ENCODE peak calls at places on chromosomes 16 and 17, in eight cellular contexts. A is neural progenitor cell, D is SK-N-SH, E is MM.1S, L is OCI-LY7, T is PC-3, Q is hepatocyte, V is GM23338. X is an unnamed sample. For H3K4me1, the result is how much of the 10 kb centered on the place peaks cover.

GRCh38 chr17:19510903-19511302 is 22.8 kb upstream of the SLC47A1 start:
- DNase-seq in A (no peak), D (no peak), E (no peak), L (no peak), T (no peak), Q (no peak), V (no peak), X (no peak)

GRCh38 chr17:28725660-28726395 is at the start of gene TLCD1:
- DNase-seq in A (peak), D (peak), E (peak), L (peak), T (peak), Q (peak), V (peak), X (peak)

GRCh38 chr16:55717326-55717725 is 61.5 kb downstream of the SLC6A2 start:
- DNase-seq in A (no peak), D (no peak), E (no peak), L (no peak), T (no peak), Q (no peak), V (no peak), X (no peak)

GRCh38 chr17:74919440-74920305 is 3.4 kb downstream of the USH1G start:
- DNase-seq in A (peak), D (no peak), E (peak), L (no peak), T (no peak), Q (no peak), V (peak), X (peak)

GRCh38 chr17:327296-327695 is 25.3 kb downstream of the RPH3AL start:
- DNase-seq in A (no peak), D (no peak), E (no peak), L (no peak), T (no peak), Q (no peak), V (no peak), X (no peak)

GRCh38 chr16:379961-380836 is 1.6 kb downstream of the PGAP6 start:
- DNase-seq in A (no peak), D (no peak), E (no peak), L (no peak), T (no peak), Q (no peak), V (no peak), X (no peak)

GRCh38 chr16:59993101-59993500 is 1259.0 kb upstream of the GOT2 start:
- DNase-seq in A (no peak), D (no peak), E (no peak), L (no peak), T (peak), Q (peak), V (no peak), X (no peak)

GRCh38 chr17:83151442-83152220 is 72.2 kb downstream of the METRNL start:
- DNase-seq in A (no peak), D (peak), E (no peak), L (no peak), T (no peak), Q (peak), V (peak), X (peak)

GRCh38 chr16:6081320-6081976 is 983.9 kb upstream of the EEF2KMT start:
- DNase-seq in A (peak), D (peak), E (peak), L (peak), T (peak), Q (peak), V (peak), X (peak)

GRCh38 chr17:55577687-55578086 is 66.4 kb upstream of the SMIM36 start:
- DNase-seq in A (no peak), D (no peak), E (peak), L (no peak), T (no peak), Q (no peak), V (no peak), X (no peak)

GRCh38 chr16:77408607-77409006 is 26.2 kb downstream of the ADAMTS18 start:
- DNase-seq in A (no peak), D (no peak), E (peak), L (no peak), T (no peak), Q (no peak), V (no peak), X (no peak)

GRCh38 chr17:75250009-75250471 is 11.4 kb downstream of the GGA3 start:
- DNase-seq in A (no peak), D (no peak), E (peak), L (peak), T (no peak), Q (no peak), V (no peak), X (peak)

GRCh38 chr17:64423881-64424280 is 25.0 kb upstream of the MILR1 start:
- DNase-seq in A (no peak), D (no peak), E (no peak), L (no peak), T (peak), Q (no peak), V (no peak), X (peak)

GRCh38 chr16:74052006-74052405 is 244.6 kb upstream of the PSMD7 start:
- DNase-seq in A (no peak), D (no peak), E (no peak), L (no peak), T (no peak), Q (no peak), V (no peak), X (no peak)

GRCh38 chr16:19138601-19139000 is 24.8 kb downstream of the ITPRIPL2 start:
- DNase-seq in A (no peak), D (peak), E (no peak), L (no peak), T (peak), Q (peak), V (peak), X (peak)

GRCh38 chr17:45256114-45256966 is 5.6 kb downstream of the SPATA32 start:
- DNase-seq in A (peak), D (no peak), E (peak), L (no peak), T (no peak), Q (no peak), V (peak), X (no peak)

GRCh38 chr16:49356728-49357488 is 16.7 kb upstream of the C16orf78 start:
- DNase-seq in A (no peak), D (no peak), E (no peak), L (no peak), T (no peak), Q (no peak), V (no peak), X (no peak)

GRCh38 chr16:57544129-57544653 is 1.7 kb downstream of the ADGRG5 start:
- DNase-seq in A (no peak), D (no peak), E (peak), L (peak), T (no peak), Q (no peak), V (no peak), X (no peak)

GRCh38 chr17:20012137-20012536 is 3.0 kb downstream of the SPECC1 start:
- DNase-seq in A (no peak), D (no peak), E (no peak), L (no peak), T (no peak), Q (no peak), V (no peak), X (no peak)

GRCh38 chr16:85641776-85642176 is 28.7 kb downstream of the GSE1 start:
- DNase-seq in A (no peak), D (no peak), E (no peak), L (no peak), T (no peak), Q (no peak), V (no peak), X (peak)

GRCh38 chr17:11583306-11583992 is 14.8 kb upstream of the DNAH9 start:
- DNase-seq in A (no peak), D (no peak), E (no peak), L (no peak), T (no peak), Q (no peak), V (no peak), X (no peak)

GRCh38 chr17:82160081-82160480 is 52.6 kb downstream of the CCDC57 start:
- DNase-seq in A (no peak), D (no peak), E (no peak), L (no peak), T (peak), Q (no peak), V (no peak), X (peak)

GRCh38 chr17:39751637-39752036 is 13.9 kb downstream of the GRB7 start:
- DNase-seq in A (no peak), D (peak), E (no peak), L (no peak), T (no peak), Q (no peak), V (no peak), X (peak)

GRCh38 chr17:49968380-49969133 is 433 bp upstream of the DLX4 start:
- DNase-seq in A (peak), D (peak), E (peak), L (peak), T (peak), Q (peak), V (peak), X (peak)

GRCh38 chr17:21005367-21005766 is 37.4 kb downstream of the USP22 start:
- DNase-seq in A (no peak), D (no peak), E (no peak), L (no peak), T (no peak), Q (no peak), V (no peak), X (no peak)

GRCh38 chr17:33862772-33863602 is 392.1 kb upstream of the CCL2 start:
- DNase-seq in A (no peak), D (no peak), E (no peak), L (no peak), T (no peak), Q (no peak), V (no peak), X (no peak)

GRCh38 chr17:80252871-80253270 is 7.8 kb upstream of the RNF213 start:
- DNase-seq in A (peak), D (peak), E (peak), L (peak), T (peak), Q (no peak), V (peak), X (peak)

GRCh38 chr17:1228752-1229353 is 41.4 kb upstream of the BHLHA9 start:
- DNase-seq in A (peak), D (peak), E (no peak), L (no peak), T (no peak), Q (no peak), V (no peak), X (no peak)

GRCh38 chr17:15436399-15437369 is 30.7 kb downstream of the CDRT4 start:
- DNase-seq in A (no peak), D (no peak), E (no peak), L (peak), T (peak), Q (peak), V (peak), X (peak)

GRCh38 chr16:66427871-66428681 is 981 bp downstream of the BEAN1 start:
- DNase-seq in A (peak), D (peak), E (no peak), L (no peak), T (no peak), Q (peak), V (peak), X (peak)

GRCh38 chr16:88941051-88941932 is 35.7 kb downstream of the CBFA2T3 start:
- DNase-seq in A (peak), D (peak), E (no peak), L (peak), T (no peak), Q (peak), V (peak), X (peak)

GRCh38 chr17:83053779-83054451 is 25.5 kb upstream of the METRNL start:
- DNase-seq in A (no peak), D (no peak), E (no peak), L (peak), T (no peak), Q (no peak), V (no peak), X (no peak)

GRCh38 chr16:637081-638018 is 1.2 kb upstream of the METTL26 start:
- DNase-seq in A (peak), D (peak), E (peak), L (peak), T (peak), Q (peak), V (peak), X (peak)

GRCh38 chr17:64747938-64748540 is 85.9 kb upstream of the SMURF2 start:
- DNase-seq in A (no peak), D (no peak), E (no peak), L (no peak), T (no peak), Q (no peak), V (no peak), X (peak)

GRCh38 chr17:64777413-64778101 is 115.5 kb upstream of the SMURF2 start:
- DNase-seq in A (peak), D (peak), E (peak), L (peak), T (no peak), Q (no peak), V (peak), X (no peak)

GRCh38 chr16:8756755-8757154 is 40.7 kb downstream of the TMEM186 start:
- DNase-seq in A (no peak), D (no peak), E (no peak), L (no peak), T (no peak), Q (no peak), V (no peak), X (no peak)

GRCh38 chr16:4767872-4768548 is 1.0 kb upstream of the ZNF500 start:
- DNase-seq in A (no peak), D (no peak), E (peak), L (peak), T (no peak), Q (no peak), V (no peak), X (peak)

GRCh38 chr16:57742543-57742942 is 7.0 kb downstream of the KATNB1 start:
- DNase-seq in A (no peak), D (no peak), E (no peak), L (no peak), T (no peak), Q (no peak), V (no peak), X (no peak)

GRCh38 chr17:41386227-41386626 is 4.1 kb upstream of the KRT34 start:
- DNase-seq in A (no peak), D (no peak), E (no peak), L (no peak), T (no peak), Q (no peak), V (no peak), X (no peak)

GRCh38 chr16:13997933-13998332 is 73.2 kb upstream of the MRTFB start:
- DNase-seq in A (no peak), D (no peak), E (peak), L (peak), T (peak), Q (no peak), V (no peak), X (no peak)

GRCh38 chr16:13999071-13999894 is 71.8 kb upstream of the MRTFB start:
- DNase-seq in A (no peak), D (no peak), E (no peak), L (peak), T (no peak), Q (no peak), V (no peak), X (no peak)

GRCh38 chr16:13997526-13997925 is 73.6 kb upstream of the MRTFB start:
- DNase-seq in A (no peak), D (no peak), E (no peak), L (no peak), T (no peak), Q (no peak), V (no peak), X (no peak)

GRCh38 chr16:14001521-14001920 is 69.6 kb upstream of the MRTFB start:
- DNase-seq in A (no peak), D (no peak), E (no peak), L (no peak), T (no peak), Q (no peak), V (no peak), X (no peak)

DNA sequence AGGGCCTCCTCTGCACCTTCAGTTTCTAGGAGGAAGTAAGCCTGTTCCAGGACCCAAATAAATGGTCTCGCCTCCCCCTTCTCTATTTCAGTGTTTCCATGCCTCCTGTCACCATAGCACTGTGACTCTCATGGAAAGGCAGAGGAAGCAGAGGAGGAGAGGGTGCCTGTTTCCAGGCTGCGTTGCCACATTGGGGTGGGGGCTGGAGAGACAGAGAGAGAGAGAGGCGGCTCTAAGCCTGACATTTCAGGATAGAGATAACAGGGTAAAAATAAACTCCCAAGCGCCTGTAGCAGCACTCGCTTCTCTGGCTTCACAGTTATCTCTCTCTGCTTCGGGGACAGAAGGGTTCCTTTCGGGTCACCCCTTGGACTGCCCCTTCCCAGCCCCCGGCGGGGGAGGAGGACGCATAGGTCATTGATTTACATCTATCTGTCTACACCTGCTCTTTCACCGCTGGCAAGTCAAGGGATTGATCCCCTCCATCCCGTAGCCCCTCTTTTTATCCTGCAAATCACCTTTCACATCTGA is 71.2 kb upstream of the MRTFB start:
- DNase-seq in A (no peak), D (no peak), E (no peak), L (no peak), T (no peak), Q (no peak), V (no peak), X (no peak)
- H3K4me2 ChIP-seq in A (no peak), D (no peak), E (no peak), L (peak), T (no peak), Q (no peak), V (no peak), X (no peak)

DNA sequence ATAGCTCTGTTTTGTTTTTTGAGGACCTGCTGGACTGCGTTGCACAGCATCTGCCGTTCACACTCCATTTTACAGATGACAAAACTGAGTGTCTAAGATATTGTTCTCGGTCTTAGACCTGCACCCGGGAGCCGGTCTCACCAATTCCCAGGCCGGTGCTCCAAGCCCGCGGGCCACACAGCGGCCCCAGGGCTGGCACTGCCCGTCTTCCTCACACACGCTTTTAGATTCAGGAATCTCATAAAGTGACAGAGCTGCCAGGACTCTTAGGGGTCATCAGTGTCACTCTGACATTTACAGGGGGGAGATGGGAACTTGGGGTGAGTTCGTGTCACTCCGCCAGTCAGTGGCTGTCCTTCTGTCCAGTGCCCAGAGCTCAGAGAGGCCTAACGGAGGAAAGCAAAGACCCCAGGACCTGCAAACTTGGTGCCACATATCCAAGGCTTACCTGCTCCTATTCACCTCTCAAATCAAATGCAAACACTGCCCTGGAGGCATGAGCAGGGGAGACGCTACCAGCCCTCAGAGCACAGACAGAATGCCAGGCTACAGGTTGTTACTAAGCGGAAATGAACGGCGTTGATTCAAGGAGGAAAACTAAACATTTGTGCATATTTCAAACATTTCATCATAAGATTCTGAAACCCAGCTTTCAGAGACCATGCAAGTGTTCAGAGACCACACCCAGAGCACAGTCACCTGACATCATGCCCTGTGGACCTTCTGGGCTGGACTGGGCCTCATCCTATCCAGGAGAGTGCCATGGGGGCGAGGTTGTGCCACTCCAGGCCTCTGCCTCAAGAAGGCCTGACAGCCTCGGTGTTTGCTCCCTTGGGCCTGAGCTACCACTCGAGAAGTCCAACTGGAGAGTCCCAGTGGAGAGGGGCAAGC is 29.5 kb downstream of the TNFRSF13B start:
- DNase-seq in A (no peak), D (no peak), E (no peak), L (no peak), T (peak), Q (no peak), V (no peak), X (peak)
- TF ChIP-seq EZH2phosphoT487 in A (no peak), D (no peak), E (no peak), L (no peak), T (no peak), Q (no peak), V (no peak), X (no peak)

DNA sequence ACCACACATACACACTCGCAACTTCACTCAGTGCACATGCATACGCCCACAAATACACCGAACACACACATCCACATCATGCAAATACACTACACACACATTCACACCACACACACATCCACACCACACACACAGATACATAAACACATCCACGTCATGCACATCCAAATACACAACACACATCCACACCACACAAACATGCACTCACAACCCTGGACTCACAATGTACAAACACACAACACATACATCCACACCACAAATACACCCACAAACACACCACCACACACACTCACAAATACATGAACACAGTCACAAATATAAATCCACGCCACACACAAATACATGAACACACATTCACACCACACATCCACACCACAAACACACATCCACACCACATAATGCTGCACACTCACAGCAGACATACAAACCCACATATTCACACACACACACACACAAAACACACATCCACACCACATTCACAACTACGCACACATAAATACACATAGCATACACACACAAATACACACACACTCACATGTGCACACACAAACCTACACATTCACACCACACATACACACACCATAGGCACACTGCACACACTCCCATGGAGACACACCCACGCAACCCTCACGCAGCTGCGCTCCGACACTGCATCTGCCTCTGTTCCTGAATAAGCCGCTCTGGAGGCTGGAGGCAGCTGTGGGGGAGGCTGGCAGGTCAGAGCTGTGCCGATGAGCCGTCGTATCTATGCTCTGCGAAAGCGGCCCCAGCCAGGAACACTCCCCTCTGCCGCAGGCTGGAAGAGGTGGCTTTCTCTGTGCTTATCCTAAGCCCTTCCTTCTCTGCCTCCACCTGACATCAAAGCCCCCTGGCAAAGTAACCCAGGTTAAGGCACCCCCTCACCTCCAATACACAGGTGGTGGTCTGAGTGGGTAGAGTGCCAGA is 141.8 kb downstream of the GRIN2A start:
- DNase-seq in A (peak), D (peak), E (no peak), L (no peak), T (no peak), Q (no peak), V (peak), X (no peak)
- H3K4me1 ChIP-seq in A (under half), D (under half), E (under half), L (under half), T (under half), Q (under half), V (under half), X (under half)

GRCh38 chr16:75343311-75343710 is 90.0 kb downstream of the CFDP1 start:
- DNase-seq in A (no peak), D (no peak), E (no peak), L (no peak), T (peak), Q (no peak), V (no peak), X (no peak)
- H3K4me2 ChIP-seq in A (no peak), D (peak), E (no peak), L (no peak), T (no peak), Q (no peak), V (no peak), X (no peak)